ENCODE peak calls at places on chromosomes 11 and 22, in eight cellular contexts. One of them, this sample, is unnamed.

GRCh38 chr11:80686889-80687288 is 1246.1 kb upstream of the TENM4 start:
- DNase-seq in iPS-NIHi11: no peak
- DNase-seq in sigmoid colon: no peak
- DNase-seq in GM23338: no peak
- DNase-seq in GM03348: no peak
- DNase-seq in SW 1271: no peak
- DNase-seq in nucleus accumbens: no peak
- DNase-seq in activated CD8-positive, alpha-beta memory T cell treated with anti-CD3 and anti-CD28 coated beads, Interleukin-2, amount 10 ng/mL, durations not matched to agents 7 days and 5 days: no peak
- DNase-seq in this sample: no peak

GRCh38 chr11:96045622-96046456 is 121.9 kb upstream of the MTMR2 start:
- DNase-seq in SW 1271: no peak
- DNase-seq in iPS-NIHi11: peak; percentile 65
- DNase-seq in sigmoid colon: peak; percentile 67
- DNase-seq in activated CD8-positive, alpha-beta memory T cell treated with anti-CD3 and anti-CD28 coated beads, Interleukin-2, amount 10 ng/mL, durations not matched to agents 7 days and 5 days: no peak
- DNase-seq in GM03348: peak; percentile 85
- DNase-seq in GM23338: peak; percentile 86
- DNase-seq in nucleus accumbens: peak; percentile 7
- DNase-seq in this sample: no peak

GRCh38 chr11:19953909-19954308 is 206.4 kb downstream of the DBX1 start:
- DNase-seq in GM23338: peak; percentile 71
- DNase-seq in activated CD8-positive, alpha-beta memory T cell treated with anti-CD3 and anti-CD28 coated beads, Interleukin-2, amount 10 ng/mL, durations not matched to agents 7 days and 5 days: no peak
- DNase-seq in sigmoid colon: no peak
- DNase-seq in nucleus accumbens: no peak
- DNase-seq in SW 1271: peak; percentile 36
- DNase-seq in iPS-NIHi11: peak; percentile 35
- DNase-seq in GM03348: peak; percentile 76
- DNase-seq in this sample: peak; percentile 63

GRCh38 chr11:62791501-62792192 is at the start of gene TMEM223:
- DNase-seq in SW 1271: peak; percentile 78
- DNase-seq in sigmoid colon: peak; percentile 94
- DNase-seq in iPS-NIHi11: peak; percentile 93
- DNase-seq in nucleus accumbens: peak; percentile 83
- DNase-seq in GM23338: peak; percentile 94
- DNase-seq in activated CD8-positive, alpha-beta memory T cell treated with anti-CD3 and anti-CD28 coated beads, Interleukin-2, amount 10 ng/mL, durations not matched to agents 7 days and 5 days: peak; percentile 94
- DNase-seq in GM03348: peak; percentile 96
- DNase-seq in this sample: peak; percentile 89

GRCh38 chr11:71527576-71528210 is 626 bp downstream of the KRTAP5-7 start:
- DNase-seq in activated CD8-positive, alpha-beta memory T cell treated with anti-CD3 and anti-CD28 coated beads, Interleukin-2, amount 10 ng/mL, durations not matched to agents 7 days and 5 days: peak; percentile 19
- DNase-seq in iPS-NIHi11: no peak
- DNase-seq in nucleus accumbens: no peak
- DNase-seq in sigmoid colon: no peak
- DNase-seq in GM03348: no peak
- DNase-seq in SW 1271: no peak
- DNase-seq in GM23338: no peak
- DNase-seq in this sample: no peak

GRCh38 chr22:38305481-38306448 is 11.5 kb downstream of the CSNK1E start:
- DNase-seq in SW 1271: no peak
- DNase-seq in GM03348: no peak
- DNase-seq in iPS-NIHi11: peak; percentile 60
- DNase-seq in nucleus accumbens: no peak
- DNase-seq in sigmoid colon: no peak
- DNase-seq in GM23338: peak; percentile 84
- DNase-seq in activated CD8-positive, alpha-beta memory T cell treated with anti-CD3 and anti-CD28 coated beads, Interleukin-2, amount 10 ng/mL, durations not matched to agents 7 days and 5 days: no peak
- DNase-seq in this sample: no peak

GRCh38 chr11:13449522-13449921 is 13.5 kb downstream of the BTBD10 start:
- DNase-seq in GM03348: no peak
- DNase-seq in iPS-NIHi11: no peak
- DNase-seq in SW 1271: no peak
- DNase-seq in sigmoid colon: no peak
- DNase-seq in activated CD8-positive, alpha-beta memory T cell treated with anti-CD3 and anti-CD28 coated beads, Interleukin-2, amount 10 ng/mL, durations not matched to agents 7 days and 5 days: no peak
- DNase-seq in nucleus accumbens: no peak
- DNase-seq in GM23338: no peak
- DNase-seq in this sample: no peak

GRCh38 chr11:45920531-45921477 is 1.7 kb upstream of the LARGE2 start:
- DNase-seq in GM03348: no peak
- DNase-seq in nucleus accumbens: no peak
- DNase-seq in activated CD8-positive, alpha-beta memory T cell treated with anti-CD3 and anti-CD28 coated beads, Interleukin-2, amount 10 ng/mL, durations not matched to agents 7 days and 5 days: no peak
- DNase-seq in sigmoid colon: peak; percentile 42
- DNase-seq in iPS-NIHi11: no peak
- DNase-seq in SW 1271: no peak
- DNase-seq in GM23338: no peak
- DNase-seq in this sample: no peak

GRCh38 chr22:23565288-23565941 is 14.7 kb downstream of the IGLL1 start:
- DNase-seq in GM23338: peak; percentile 71
- DNase-seq in nucleus accumbens: no peak
- DNase-seq in iPS-NIHi11: peak; percentile 56
- DNase-seq in activated CD8-positive, alpha-beta memory T cell treated with anti-CD3 and anti-CD28 coated beads, Interleukin-2, amount 10 ng/mL, durations not matched to agents 7 days and 5 days: no peak
- DNase-seq in sigmoid colon: peak; percentile 51
- DNase-seq in SW 1271: no peak
- DNase-seq in GM03348: no peak
- DNase-seq in this sample: no peak

GRCh38 chr11:85941380-85941973 is 86.3 kb downstream of the CCDC83 start:
- DNase-seq in nucleus accumbens: no peak
- DNase-seq in iPS-NIHi11: peak; percentile 72
- DNase-seq in activated CD8-positive, alpha-beta memory T cell treated with anti-CD3 and anti-CD28 coated beads, Interleukin-2, amount 10 ng/mL, durations not matched to agents 7 days and 5 days: peak; percentile 55
- DNase-seq in sigmoid colon: peak; percentile 77
- DNase-seq in GM23338: peak; percentile 77
- DNase-seq in SW 1271: peak; percentile 42
- DNase-seq in GM03348: peak; percentile 80
- DNase-seq in this sample: peak; percentile 60

GRCh38 chr22:45105281-45105700 is 58.4 kb upstream of the NUP50 start:
- DNase-seq in iPS-NIHi11: no peak
- DNase-seq in sigmoid colon: no peak
- DNase-seq in SW 1271: no peak
- DNase-seq in GM23338: no peak
- DNase-seq in activated CD8-positive, alpha-beta memory T cell treated with anti-CD3 and anti-CD28 coated beads, Interleukin-2, amount 10 ng/mL, durations not matched to agents 7 days and 5 days: no peak
- DNase-seq in GM03348: peak; percentile 60
- DNase-seq in nucleus accumbens: no peak
- DNase-seq in this sample: no peak